ENCODE peak calls at places on chromosomes 6 and 20, in nine cellular contexts. One of them, this sample, is unnamed. For H3K4me1, the result is how much of the 10 kb centered on the place peaks cover.

GRCh38 chr20:63846128-63846771 is 15.0 kb upstream of the ABHD16B start:
- DNase-seq in upper lobe of left lung: peak
- DNase-seq in ovary: peak
- DNase-seq in sigmoid colon: no peak
- DNase-seq in heart left ventricle: peak
- DNase-seq in GM23338: peak
- DNase-seq in fibroblast of lung: peak
- DNase-seq in IMR-90: no peak
- DNase-seq in endodermal cell: peak
- DNase-seq in this sample: no peak

GRCh38 chr6:40640591-40641293 is 53.6 kb upstream of the LRFN2 start:
- DNase-seq in fibroblast of lung: peak
- DNase-seq in endodermal cell: no peak
- DNase-seq in ovary: peak
- DNase-seq in sigmoid colon: no peak
- DNase-seq in upper lobe of left lung: peak
- DNase-seq in heart left ventricle: no peak
- DNase-seq in IMR-90: no peak
- DNase-seq in GM23338: no peak
- DNase-seq in this sample: no peak

GRCh38 chr6:161710698-161711097 is 436.8 kb upstream of the AGPAT4 start:
- DNase-seq in fibroblast of lung: no peak
- DNase-seq in ovary: no peak
- DNase-seq in GM23338: no peak
- DNase-seq in endodermal cell: no peak
- DNase-seq in IMR-90: no peak
- DNase-seq in heart left ventricle: no peak
- DNase-seq in sigmoid colon: no peak
- DNase-seq in upper lobe of left lung: no peak
- DNase-seq in this sample: no peak

GRCh38 chr6:121435444-121436069 is at the start of gene GJA1:
- DNase-seq in endodermal cell: peak
- DNase-seq in upper lobe of left lung: no peak
- DNase-seq in sigmoid colon: no peak
- DNase-seq in IMR-90: peak
- DNase-seq in GM23338: peak
- DNase-seq in fibroblast of lung: peak
- DNase-seq in heart left ventricle: no peak
- DNase-seq in ovary: peak
- DNase-seq in this sample: no peak

GRCh38 chr6:163565140-163565539 is 150.6 kb downstream of the QKI start:
- DNase-seq in sigmoid colon: no peak
- DNase-seq in IMR-90: peak
- DNase-seq in heart left ventricle: no peak
- DNase-seq in fibroblast of lung: peak
- DNase-seq in GM23338: no peak
- DNase-seq in upper lobe of left lung: no peak
- DNase-seq in ovary: no peak
- DNase-seq in endodermal cell: no peak
- DNase-seq in this sample: no peak

GRCh38 chr6:157270916-157271315 is 52.4 kb downstream of the TMEM242 start:
- DNase-seq in fibroblast of lung: no peak
- DNase-seq in heart left ventricle: no peak
- DNase-seq in endodermal cell: peak
- DNase-seq in sigmoid colon: no peak
- DNase-seq in upper lobe of left lung: no peak
- DNase-seq in GM23338: no peak
- DNase-seq in ovary: no peak
- DNase-seq in IMR-90: no peak
- DNase-seq in this sample: peak

GRCh38 chr6:138011413-138011812 is 95.8 kb downstream of the PERP start:
- DNase-seq in GM23338: no peak
- DNase-seq in ovary: no peak
- DNase-seq in endodermal cell: no peak
- DNase-seq in upper lobe of left lung: no peak
- DNase-seq in IMR-90: no peak
- DNase-seq in heart left ventricle: no peak
- DNase-seq in sigmoid colon: no peak
- DNase-seq in fibroblast of lung: no peak
- DNase-seq in this sample: no peak

GRCh38 chr6:30774701-30775100 is 30.4 kb upstream of the IER3 start:
- DNase-seq in fibroblast of lung: no peak
- DNase-seq in heart left ventricle: no peak
- DNase-seq in IMR-90: no peak
- DNase-seq in upper lobe of left lung: no peak
- DNase-seq in GM23338: no peak
- DNase-seq in sigmoid colon: peak
- DNase-seq in ovary: no peak
- DNase-seq in endodermal cell: no peak
- DNase-seq in this sample: no peak

GRCh38 chr20:4788314-4788713 is 66.6 kb downstream of the PRND start:
- DNase-seq in GM23338: no peak
- DNase-seq in ovary: no peak
- DNase-seq in upper lobe of left lung: no peak
- DNase-seq in sigmoid colon: no peak
- DNase-seq in fibroblast of lung: no peak
- DNase-seq in IMR-90: no peak
- DNase-seq in endodermal cell: no peak
- DNase-seq in heart left ventricle: no peak
- DNase-seq in this sample: no peak

GRCh38 chr6:1396952-1397868 is 7.8 kb downstream of the FOXF2 start:
- DNase-seq in GM23338: peak
- DNase-seq in endodermal cell: peak
- DNase-seq in sigmoid colon: peak
- DNase-seq in upper lobe of left lung: peak
- DNase-seq in ovary: peak
- DNase-seq in fibroblast of lung: peak
- DNase-seq in heart left ventricle: peak
- DNase-seq in IMR-90: peak
- DNase-seq in this sample: peak

GRCh38 chr6:22966711-22967110 is 397.3 kb downstream of the HDGFL1 start:
- DNase-seq in upper lobe of left lung: no peak
- DNase-seq in ovary: no peak
- DNase-seq in endodermal cell: no peak
- DNase-seq in fibroblast of lung: no peak
- DNase-seq in sigmoid colon: no peak
- DNase-seq in IMR-90: no peak
- DNase-seq in heart left ventricle: no peak
- DNase-seq in GM23338: no peak
- DNase-seq in this sample: no peak

GRCh38 chr20:41406307-41406706 is 39.7 kb upstream of the EMILIN3 start:
- DNase-seq in GM23338: no peak
- DNase-seq in fibroblast of lung: no peak
- DNase-seq in upper lobe of left lung: no peak
- DNase-seq in ovary: no peak
- DNase-seq in heart left ventricle: no peak
- DNase-seq in IMR-90: no peak
- DNase-seq in endodermal cell: no peak
- DNase-seq in sigmoid colon: no peak
- DNase-seq in this sample: no peak

DNA sequence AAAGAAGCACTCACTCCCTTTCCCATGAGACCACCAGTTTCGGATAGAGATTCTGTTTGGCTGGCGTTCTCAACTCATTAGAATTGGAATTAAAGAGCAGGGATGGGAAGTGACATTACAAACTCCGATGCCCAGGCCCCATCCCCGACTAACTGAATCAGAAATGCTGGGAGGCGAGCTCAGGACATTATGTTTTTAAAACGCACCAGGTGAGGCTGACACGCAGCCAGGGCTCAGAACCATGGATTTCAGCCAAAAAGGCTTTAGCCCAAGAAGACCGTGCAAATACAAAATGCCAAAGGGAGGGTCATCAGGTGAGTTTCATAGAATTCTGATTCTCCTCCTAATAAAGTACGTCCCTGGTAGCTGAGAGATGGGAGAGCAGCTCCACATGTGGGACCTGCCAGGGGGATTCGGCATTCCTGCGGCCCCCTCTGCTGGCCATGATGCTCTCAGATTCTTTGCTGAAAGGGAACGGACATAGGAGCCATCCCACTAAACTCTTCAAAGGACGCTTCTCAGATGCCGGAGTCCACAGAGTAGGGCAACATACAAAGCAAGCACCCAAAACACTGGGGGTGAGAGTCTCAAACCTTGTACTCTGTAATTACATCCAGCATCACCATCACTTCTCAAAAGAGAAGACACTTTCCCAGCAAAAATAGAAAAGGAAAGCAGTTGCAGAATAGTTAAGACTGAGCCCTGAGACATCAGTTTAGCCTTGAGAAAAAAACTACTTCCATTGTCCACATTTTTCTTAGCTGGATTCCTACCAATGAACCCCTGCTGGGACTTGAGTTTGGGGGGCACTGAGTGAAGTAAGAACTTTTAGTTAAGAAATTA is 205.2 kb downstream of the BMP7 start:
- DNase-seq in GM23338: peak
- DNase-seq in upper lobe of left lung: no peak
- DNase-seq in heart left ventricle: no peak
- DNase-seq in fibroblast of lung: no peak
- DNase-seq in IMR-90: no peak
- DNase-seq in ovary: no peak
- DNase-seq in sigmoid colon: peak
- DNase-seq in endodermal cell: peak
- DNase-seq in this sample: no peak
- TF ChIP-seq CTCF in GM23338: peak
- TF ChIP-seq CTCF in upper lobe of left lung: no peak
- TF ChIP-seq CTCF in heart left ventricle: no peak
- TF ChIP-seq CTCF in fibroblast of lung: no peak
- TF ChIP-seq CTCF in IMR-90: peak
- TF ChIP-seq CTCF in ovary: no peak
- TF ChIP-seq CTCF in sigmoid colon: no peak
- TF ChIP-seq CTCF in endodermal cell: peak
- TF ChIP-seq CTCF in this sample: no peak

DNA sequence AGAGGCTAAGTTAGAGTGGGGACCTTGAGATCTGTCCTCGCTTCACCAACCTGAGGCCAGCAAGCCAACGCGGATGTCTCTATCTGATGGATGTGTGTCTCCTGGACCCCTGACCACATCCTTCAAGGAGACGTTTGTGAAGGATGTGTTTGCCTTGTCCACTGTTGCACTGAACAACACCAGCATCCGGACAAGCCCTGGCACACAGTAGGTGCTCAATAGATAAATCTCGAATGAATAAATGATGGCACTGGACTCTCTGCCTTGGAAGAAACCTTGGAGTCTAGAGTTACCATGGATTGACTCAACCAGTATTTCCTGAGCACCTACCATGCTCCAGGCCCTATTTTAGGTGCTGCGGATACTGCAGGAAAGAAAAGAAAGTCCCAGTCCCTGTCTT is 97.7 kb upstream of the PTPN1 start:
- DNase-seq in ovary: no peak
- DNase-seq in endodermal cell: no peak
- DNase-seq in fibroblast of lung: no peak
- DNase-seq in sigmoid colon: no peak
- DNase-seq in heart left ventricle: no peak
- DNase-seq in GM23338: no peak
- DNase-seq in IMR-90: no peak
- DNase-seq in upper lobe of left lung: no peak
- DNase-seq in this sample: no peak
- H3K4me1 ChIP-seq in ovary: under half
- H3K4me1 ChIP-seq in endodermal cell: under half
- H3K4me1 ChIP-seq in fibroblast of lung: under half
- H3K4me1 ChIP-seq in sigmoid colon: under half
- H3K4me1 ChIP-seq in heart left ventricle: under half
- H3K4me1 ChIP-seq in GM23338: under half
- H3K4me1 ChIP-seq in IMR-90: under half
- H3K4me1 ChIP-seq in upper lobe of left lung: half or more
- H3K4me1 ChIP-seq in this sample: under half

DNA sequence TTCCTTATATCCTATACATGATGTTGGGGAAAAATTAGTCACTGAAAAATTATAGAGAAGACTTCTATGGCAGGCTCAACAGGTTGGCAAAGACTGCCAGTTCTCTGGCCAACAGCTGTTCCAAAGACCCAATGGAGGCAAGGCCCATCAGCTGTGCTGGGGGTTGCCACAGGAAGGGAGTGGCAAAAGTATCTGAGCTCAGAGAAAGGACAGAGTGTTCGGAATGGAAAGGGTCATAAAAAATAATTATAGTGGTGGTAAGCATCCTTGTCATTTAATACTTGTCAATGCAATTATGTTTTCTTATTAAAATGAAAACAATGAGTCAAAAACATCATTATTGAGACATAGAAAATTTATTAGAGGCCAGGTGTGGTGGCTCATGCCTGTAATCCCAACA is 36.1 kb downstream of the FASTKD5 start:
- DNase-seq in sigmoid colon: peak
- DNase-seq in ovary: no peak
- DNase-seq in fibroblast of lung: no peak
- DNase-seq in IMR-90: no peak
- DNase-seq in upper lobe of left lung: no peak
- DNase-seq in GM23338: no peak
- DNase-seq in heart left ventricle: no peak
- DNase-seq in endodermal cell: no peak
- DNase-seq in this sample: no peak
- H3K27ac ChIP-seq in sigmoid colon: no peak
- H3K27ac ChIP-seq in ovary: no peak
- H3K27ac ChIP-seq in fibroblast of lung: no peak
- H3K27ac ChIP-seq in IMR-90: no peak
- H3K27ac ChIP-seq in upper lobe of left lung: no peak
- H3K27ac ChIP-seq in GM23338: no peak
- H3K27ac ChIP-seq in heart left ventricle: no peak
- H3K27ac ChIP-seq in endodermal cell: no peak
- H3K27ac ChIP-seq in this sample: no peak

GRCh38 chr20:36728986-36729385 is 16.9 kb downstream of the NDRG3 start:
- DNase-seq in sigmoid colon: no peak
- DNase-seq in GM23338: peak
- DNase-seq in endodermal cell: peak
- DNase-seq in ovary: no peak
- DNase-seq in IMR-90: peak
- DNase-seq in upper lobe of left lung: no peak
- DNase-seq in heart left ventricle: no peak
- DNase-seq in fibroblast of lung: peak
- DNase-seq in this sample: no peak
- TF ChIP-seq CTCF in sigmoid colon: no peak
- TF ChIP-seq CTCF in GM23338: peak
- TF ChIP-seq CTCF in endodermal cell: peak
- TF ChIP-seq CTCF in ovary: no peak
- TF ChIP-seq CTCF in IMR-90: peak
- TF ChIP-seq CTCF in upper lobe of left lung: no peak
- TF ChIP-seq CTCF in heart left ventricle: no peak
- TF ChIP-seq CTCF in fibroblast of lung: no peak
- TF ChIP-seq CTCF in this sample: no peak

GRCh38 chr20:44648579-44648978 is 2.9 kb downstream of the ADA start:
- DNase-seq in IMR-90: no peak
- DNase-seq in upper lobe of left lung: no peak
- DNase-seq in fibroblast of lung: no peak
- DNase-seq in heart left ventricle: peak
- DNase-seq in ovary: no peak
- DNase-seq in GM23338: peak
- DNase-seq in endodermal cell: peak
- DNase-seq in sigmoid colon: no peak
- DNase-seq in this sample: no peak
- H3K4me1 ChIP-seq in IMR-90: under half
- H3K4me1 ChIP-seq in upper lobe of left lung: half or more
- H3K4me1 ChIP-seq in fibroblast of lung: under half
- H3K4me1 ChIP-seq in heart left ventricle: under half
- H3K4me1 ChIP-seq in ovary: under half
- H3K4me1 ChIP-seq in GM23338: under half
- H3K4me1 ChIP-seq in endodermal cell: under half
- H3K4me1 ChIP-seq in sigmoid colon: under half
- H3K4me1 ChIP-seq in this sample: under half

GRCh38 chr20:32834972-32835371 is 15.2 kb downstream of the MAPRE1 start:
- DNase-seq in upper lobe of left lung: no peak
- DNase-seq in ovary: no peak
- DNase-seq in fibroblast of lung: no peak
- DNase-seq in sigmoid colon: no peak
- DNase-seq in heart left ventricle: no peak
- DNase-seq in IMR-90: no peak
- DNase-seq in GM23338: no peak
- DNase-seq in endodermal cell: no peak
- DNase-seq in this sample: no peak
- H3K27ac ChIP-seq in upper lobe of left lung: no peak
- H3K27ac ChIP-seq in ovary: no peak
- H3K27ac ChIP-seq in fibroblast of lung: no peak
- H3K27ac ChIP-seq in sigmoid colon: no peak
- H3K27ac ChIP-seq in heart left ventricle: no peak
- H3K27ac ChIP-seq in IMR-90: no peak
- H3K27ac ChIP-seq in GM23338: no peak
- H3K27ac ChIP-seq in endodermal cell: no peak
- H3K27ac ChIP-seq in this sample: no peak

This sample was measured in ascending aorta.